ENCODE peak calls at places on chromosomes 6 and 20, in six cellular contexts. One of them, this sample, is unnamed.

GRCh38 chr20:20786428-20786827 is 74.0 kb upstream of the RALGAPA2 start:
- DNase-seq in IMR-90: no peak
- DNase-seq in neuronal stem cell: no peak
- DNase-seq in H9: no peak
- DNase-seq in H1: no peak
- DNase-seq in mesenchymal stem cell: no peak
- DNase-seq in this sample: no peak

GRCh38 chr6:53616450-53617357 is 48.9 kb downstream of the KLHL31 start:
- DNase-seq in IMR-90: no peak
- DNase-seq in neuronal stem cell: no peak
- DNase-seq in H9: no peak
- DNase-seq in H1: no peak
- DNase-seq in mesenchymal stem cell: no peak
- DNase-seq in this sample: peak

GRCh38 chr20:61355585-61355984 is 103.5 kb downstream of the CDH4 start:
- DNase-seq in IMR-90: no peak
- DNase-seq in neuronal stem cell: no peak
- DNase-seq in H9: no peak
- DNase-seq in H1: no peak
- DNase-seq in mesenchymal stem cell: no peak
- DNase-seq in this sample: no peak

GRCh38 chr6:150635906-150636514 is 36.3 kb downstream of the PLEKHG1 start:
- DNase-seq in IMR-90: no peak
- DNase-seq in neuronal stem cell: no peak
- DNase-seq in H9: no peak
- DNase-seq in H1: no peak
- DNase-seq in mesenchymal stem cell: no peak
- DNase-seq in this sample: no peak

GRCh38 chr6:4809999-4810918 is 34.1 kb downstream of the CDYL start:
- DNase-seq in IMR-90: peak
- DNase-seq in neuronal stem cell: no peak
- DNase-seq in H9: no peak
- DNase-seq in H1: no peak
- DNase-seq in mesenchymal stem cell: peak
- DNase-seq in this sample: no peak

GRCh38 chr6:3309391-3310050 is 50.8 kb downstream of the PSMG4 start:
- DNase-seq in IMR-90: no peak
- DNase-seq in neuronal stem cell: no peak
- DNase-seq in H9: no peak
- DNase-seq in H1: no peak
- DNase-seq in mesenchymal stem cell: no peak
- DNase-seq in this sample: peak

GRCh38 chr20:36744243-36744642 is 1.6 kb downstream of the NDRG3 start:
- DNase-seq in IMR-90: no peak
- DNase-seq in neuronal stem cell: no peak
- DNase-seq in H9: no peak
- DNase-seq in H1: no peak
- DNase-seq in mesenchymal stem cell: no peak
- DNase-seq in this sample: no peak

GRCh38 chr6:2187826-2188225 is 57.6 kb downstream of the GMDS start:
- DNase-seq in IMR-90: no peak
- DNase-seq in neuronal stem cell: no peak
- DNase-seq in H9: no peak
- DNase-seq in H1: no peak
- DNase-seq in mesenchymal stem cell: no peak
- DNase-seq in this sample: no peak

GRCh38 chr6:150492941-150493340 is 106.7 kb upstream of the PLEKHG1 start:
- DNase-seq in IMR-90: no peak
- DNase-seq in neuronal stem cell: no peak
- DNase-seq in H9: no peak
- DNase-seq in H1: no peak
- DNase-seq in mesenchymal stem cell: no peak
- DNase-seq in this sample: no peak

GRCh38 chr6:99393698-99394531 is at the start of gene COQ3:
- DNase-seq in IMR-90: peak
- DNase-seq in neuronal stem cell: peak
- DNase-seq in H9: peak
- DNase-seq in H1: peak
- DNase-seq in mesenchymal stem cell: peak
- DNase-seq in this sample: peak
- H3K18ac ChIP-seq in IMR-90: peak
- H3K18ac ChIP-seq in neuronal stem cell: peak
- H3K18ac ChIP-seq in H9: peak
- H3K18ac ChIP-seq in H1: peak
- H3K18ac ChIP-seq in mesenchymal stem cell: peak
- H3K18ac ChIP-seq in this sample: peak

DNA sequence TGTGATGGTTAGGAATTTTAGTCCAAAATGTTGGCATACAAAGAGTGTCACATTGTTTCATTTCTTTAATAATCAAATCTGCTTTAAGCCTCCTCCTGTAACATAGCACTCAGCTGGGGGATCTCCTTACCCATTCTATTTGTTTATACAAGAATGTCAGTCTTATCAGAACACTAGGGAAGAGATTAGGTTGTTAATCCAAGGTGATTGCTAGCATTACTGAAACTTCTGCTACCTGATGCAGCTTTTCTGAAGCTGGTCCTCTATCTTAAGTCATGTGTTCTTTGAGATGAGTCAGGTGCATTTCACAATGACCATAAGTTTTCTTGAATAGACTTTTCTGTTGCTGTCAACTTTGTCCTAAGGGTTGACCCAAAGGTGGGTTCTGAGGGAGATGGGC is 60.7 kb upstream of the SYNCRIP start:
- DNase-seq in IMR-90: no peak
- DNase-seq in neuronal stem cell: no peak
- DNase-seq in H9: no peak
- DNase-seq in H1: no peak
- DNase-seq in mesenchymal stem cell: no peak
- DNase-seq in this sample: peak
- H2BK15ac ChIP-seq in IMR-90: no peak
- H2BK15ac ChIP-seq in neuronal stem cell: no peak
- H2BK15ac ChIP-seq in H9: no peak
- H2BK15ac ChIP-seq in H1: no peak
- H2BK15ac ChIP-seq in mesenchymal stem cell: no peak
- H2BK15ac ChIP-seq in this sample: no peak

GRCh38 chr6:96522469-96523009 is 933 bp downstream of the UFL1 start:
- DNase-seq in IMR-90: peak
- DNase-seq in neuronal stem cell: no peak
- DNase-seq in H9: no peak
- DNase-seq in H1: no peak
- DNase-seq in mesenchymal stem cell: peak
- DNase-seq in this sample: peak

GRCh38 chr6:96520851-96521115 is 823 bp upstream of the UFL1 start:
- DNase-seq in IMR-90: no peak
- DNase-seq in neuronal stem cell: no peak
- DNase-seq in H9: no peak
- DNase-seq in H1: no peak
- DNase-seq in mesenchymal stem cell: peak
- DNase-seq in this sample: no peak

GRCh38 chr6:96521625-96522468 is at the start of gene UFL1:
- DNase-seq in IMR-90: peak
- DNase-seq in neuronal stem cell: peak
- DNase-seq in H9: peak
- DNase-seq in H1: peak
- DNase-seq in mesenchymal stem cell: peak
- DNase-seq in this sample: peak

GRCh38 chr6:96521267-96521624 is 360 bp upstream of the UFL1 start:
- DNase-seq in IMR-90: no peak
- DNase-seq in neuronal stem cell: no peak
- DNase-seq in H9: no peak
- DNase-seq in H1: no peak
- DNase-seq in mesenchymal stem cell: no peak
- DNase-seq in this sample: no peak

DNA sequence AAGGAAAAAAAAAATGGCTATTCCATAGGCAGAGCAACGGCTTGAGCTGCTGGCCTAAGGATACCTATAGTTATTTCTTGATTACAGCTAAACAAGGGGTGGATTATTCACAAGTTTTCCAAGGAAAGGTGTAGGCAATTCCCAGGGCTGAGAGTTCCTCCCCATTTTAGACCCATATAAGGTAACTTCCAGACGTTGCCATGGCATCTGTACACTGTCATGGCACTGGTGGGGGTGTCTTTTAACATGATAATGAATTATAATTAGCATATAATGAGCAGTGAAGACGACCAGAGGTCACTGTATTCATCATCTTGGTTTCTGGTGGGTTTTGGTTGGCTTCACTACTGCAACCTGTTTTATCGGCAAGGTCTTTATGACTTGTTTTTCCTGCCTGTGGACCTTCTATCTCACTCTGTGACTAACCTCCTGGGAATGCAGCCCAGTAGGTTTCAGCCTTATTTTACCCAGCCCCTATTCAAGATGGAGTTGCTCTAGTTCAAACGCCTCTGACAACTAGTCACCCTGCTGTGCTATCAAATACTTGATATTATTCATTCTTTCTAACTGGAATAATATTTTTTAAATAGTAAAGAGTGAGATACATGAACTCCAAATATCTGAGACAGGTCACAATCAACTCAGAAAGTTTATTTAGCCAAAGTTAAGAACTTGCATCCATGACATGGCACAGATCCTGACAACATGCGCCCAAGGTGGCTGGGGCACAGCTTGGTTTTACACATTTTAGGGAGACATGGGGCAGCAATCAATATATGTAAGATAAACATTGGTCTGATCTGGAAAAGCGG is 1.4 kb upstream of the UFL1 start:
- DNase-seq in IMR-90: peak
- DNase-seq in neuronal stem cell: no peak
- DNase-seq in H9: peak
- DNase-seq in H1: no peak
- DNase-seq in mesenchymal stem cell: peak
- DNase-seq in this sample: peak
- H3K18ac ChIP-seq in IMR-90: no peak
- H3K18ac ChIP-seq in neuronal stem cell: no peak
- H3K18ac ChIP-seq in H9: peak
- H3K18ac ChIP-seq in H1: no peak
- H3K18ac ChIP-seq in mesenchymal stem cell: no peak
- H3K18ac ChIP-seq in this sample: no peak

DNA sequence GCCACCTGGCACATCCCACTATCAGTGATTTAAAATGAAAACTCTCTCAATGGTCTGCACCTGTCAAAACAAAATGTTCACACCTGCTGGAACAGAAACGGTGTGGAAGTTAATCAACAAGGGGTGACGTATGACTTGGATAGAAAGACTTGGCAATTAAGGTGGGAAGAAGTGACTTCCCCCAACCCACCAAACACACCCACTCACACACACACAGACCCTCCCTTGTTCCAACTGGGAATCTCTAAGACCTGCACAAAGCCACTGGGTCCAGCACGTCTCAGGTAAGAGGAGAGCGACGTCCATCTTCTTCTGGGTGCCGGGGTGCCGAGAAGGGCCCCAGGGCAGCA is 25.1 kb upstream of the TCFL5 start:
- DNase-seq in IMR-90: no peak
- DNase-seq in neuronal stem cell: no peak
- DNase-seq in H9: no peak
- DNase-seq in H1: no peak
- DNase-seq in mesenchymal stem cell: no peak
- DNase-seq in this sample: no peak
- H2BK15ac ChIP-seq in IMR-90: no peak
- H2BK15ac ChIP-seq in neuronal stem cell: no peak
- H2BK15ac ChIP-seq in H9: no peak
- H2BK15ac ChIP-seq in H1: no peak
- H2BK15ac ChIP-seq in mesenchymal stem cell: no peak
- H2BK15ac ChIP-seq in this sample: no peak

DNA sequence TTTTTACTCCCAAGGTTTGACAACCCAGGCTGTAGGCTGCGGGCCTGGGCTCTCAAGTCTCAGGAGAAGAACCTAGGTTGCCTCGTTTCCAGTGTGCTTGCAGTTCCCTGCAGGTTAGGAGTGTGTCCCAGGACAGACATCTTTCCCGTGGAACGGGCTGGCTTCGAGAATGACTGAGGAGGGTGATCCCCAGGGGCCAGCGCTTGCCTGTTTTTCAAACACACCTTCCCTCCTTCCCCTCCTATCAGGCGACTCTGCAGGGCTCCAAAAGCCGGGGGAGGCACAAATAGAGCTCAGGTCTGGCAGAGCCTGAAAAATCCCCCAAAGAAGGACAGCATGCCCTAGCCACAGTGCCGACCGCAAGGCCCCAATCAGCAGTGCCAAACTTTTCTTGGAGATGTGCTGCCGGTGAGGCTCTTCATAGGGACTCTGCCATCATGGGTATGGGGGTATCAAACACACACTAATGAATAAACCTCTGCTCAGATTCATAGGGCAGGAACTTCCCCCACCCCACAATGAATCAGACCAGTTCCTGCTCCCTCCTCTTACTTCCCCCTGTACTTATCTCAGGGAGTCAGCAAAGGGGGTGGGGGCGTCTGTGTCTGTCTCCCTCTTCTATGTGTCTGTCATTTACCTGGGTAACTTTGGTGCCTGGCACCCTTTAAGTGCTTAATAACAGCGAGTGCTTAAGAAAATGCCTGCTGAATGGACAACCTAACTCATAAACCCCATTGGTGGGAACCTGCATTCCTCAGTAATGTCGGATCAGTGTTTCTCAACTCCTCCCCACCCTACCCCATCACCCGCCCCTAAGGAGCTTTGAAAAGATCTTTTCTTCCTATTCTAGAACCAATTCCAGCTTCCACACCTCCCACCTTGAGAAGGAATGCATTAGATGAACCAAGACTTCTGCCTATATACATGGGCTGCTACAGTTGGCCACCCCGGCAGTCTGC is 1.6 kb downstream of the KCNG1 start:
- DNase-seq in IMR-90: peak
- DNase-seq in neuronal stem cell: no peak
- DNase-seq in H9: no peak
- DNase-seq in H1: peak
- DNase-seq in mesenchymal stem cell: no peak
- DNase-seq in this sample: peak
- H3K18ac ChIP-seq in IMR-90: no peak
- H3K18ac ChIP-seq in neuronal stem cell: peak
- H3K18ac ChIP-seq in H9: no peak
- H3K18ac ChIP-seq in H1: peak
- H3K18ac ChIP-seq in mesenchymal stem cell: no peak
- H3K18ac ChIP-seq in this sample: peak